ENCODE peak calls at places on chromosomes 7 and 10, in five cellular contexts. One of them, this sample, is unnamed.

GRCh38 chr10:1149793-1150637 is 93.8 kb downstream of the WDR37 start:
- DNase-seq in AG09309: no peak
- DNase-seq in fibroblast of the aortic adventitia: no peak
- DNase-seq in H9: no peak
- DNase-seq in fibroblast of mammary gland: no peak
- DNase-seq in this sample: peak

GRCh38 chr7:121369462-121369861 is 26.6 kb downstream of the FAM3C start:
- DNase-seq in AG09309: no peak
- DNase-seq in fibroblast of the aortic adventitia: peak
- DNase-seq in H9: no peak
- DNase-seq in fibroblast of mammary gland: peak
- DNase-seq in this sample: no peak

GRCh38 chr10:76942556-76943416 is 694.8 kb downstream of the KCNMA1 start:
- DNase-seq in AG09309: no peak
- DNase-seq in fibroblast of the aortic adventitia: peak
- DNase-seq in H9: no peak
- DNase-seq in fibroblast of mammary gland: peak
- DNase-seq in this sample: no peak

GRCh38 chr10:43842496-43842895 is 193.8 kb upstream of the ZNF32 start:
- DNase-seq in AG09309: no peak
- DNase-seq in fibroblast of the aortic adventitia: no peak
- DNase-seq in H9: no peak
- DNase-seq in fibroblast of mammary gland: no peak
- DNase-seq in this sample: no peak

GRCh38 chr10:99743841-99744240 is 11.8 kb downstream of the CUTC start:
- DNase-seq in AG09309: no peak
- DNase-seq in fibroblast of the aortic adventitia: no peak
- DNase-seq in H9: no peak
- DNase-seq in fibroblast of mammary gland: no peak
- DNase-seq in this sample: no peak

GRCh38 chr10:70348228-70348850 is 34.1 kb downstream of the LRRC20 start:
- DNase-seq in AG09309: no peak
- DNase-seq in fibroblast of the aortic adventitia: peak
- DNase-seq in H9: peak
- DNase-seq in fibroblast of mammary gland: peak
- DNase-seq in this sample: no peak

GRCh38 chr10:69693886-69694285 is 63.8 kb downstream of the FAM241B start:
- DNase-seq in AG09309: no peak
- DNase-seq in fibroblast of the aortic adventitia: no peak
- DNase-seq in H9: no peak
- DNase-seq in fibroblast of mammary gland: no peak
- DNase-seq in this sample: no peak

GRCh38 chr10:88800152-88801125 is 2.1 kb upstream of the LIPM start:
- DNase-seq in AG09309: peak
- DNase-seq in fibroblast of the aortic adventitia: peak
- DNase-seq in H9: no peak
- DNase-seq in fibroblast of mammary gland: peak
- DNase-seq in this sample: no peak

GRCh38 chr7:44517175-44517574 is 24.0 kb downstream of the NPC1L1 start:
- DNase-seq in AG09309: no peak
- DNase-seq in fibroblast of the aortic adventitia: no peak
- DNase-seq in H9: no peak
- DNase-seq in fibroblast of mammary gland: no peak
- DNase-seq in this sample: peak

GRCh38 chr10:13788701-13789447 is 202.1 kb downstream of the PRPF18 start:
- DNase-seq in AG09309: no peak
- DNase-seq in fibroblast of the aortic adventitia: peak
- DNase-seq in H9: no peak
- DNase-seq in fibroblast of mammary gland: peak
- DNase-seq in this sample: no peak

GRCh38 chr7:155803418-155804376 is 8.6 kb downstream of the SHH start:
- DNase-seq in AG09309: no peak
- DNase-seq in fibroblast of the aortic adventitia: no peak
- DNase-seq in H9: peak
- DNase-seq in fibroblast of mammary gland: no peak
- DNase-seq in this sample: no peak

GRCh38 chr7:147915781-147916180 is 674.8 kb upstream of the C7orf33 start:
- DNase-seq in AG09309: no peak
- DNase-seq in fibroblast of the aortic adventitia: no peak
- DNase-seq in H9: peak
- DNase-seq in fibroblast of mammary gland: no peak
- DNase-seq in this sample: no peak

GRCh38 chr10:86189891-86190290 is 176.7 kb downstream of the GRID1 start:
- DNase-seq in AG09309: no peak
- DNase-seq in fibroblast of the aortic adventitia: no peak
- DNase-seq in H9: no peak
- DNase-seq in fibroblast of mammary gland: no peak
- DNase-seq in this sample: no peak

GRCh38 chr7:29770371-29770770 is 35.9 kb upstream of the WIPF3 start:
- DNase-seq in AG09309: no peak
- DNase-seq in fibroblast of the aortic adventitia: no peak
- DNase-seq in H9: no peak
- DNase-seq in fibroblast of mammary gland: no peak
- DNase-seq in this sample: no peak

GRCh38 chr10:101258179-101258885 is 29.1 kb upstream of the LBX1 start:
- DNase-seq in AG09309: no peak
- DNase-seq in fibroblast of the aortic adventitia: no peak
- DNase-seq in H9: peak
- DNase-seq in fibroblast of mammary gland: no peak
- DNase-seq in this sample: no peak

GRCh38 chr10:93299606-93300353 is 182.4 kb downstream of the MYOF start:
- DNase-seq in AG09309: peak
- DNase-seq in fibroblast of the aortic adventitia: no peak
- DNase-seq in H9: no peak
- DNase-seq in fibroblast of mammary gland: no peak
- DNase-seq in this sample: no peak

GRCh38 chr10:63069318-63069717 is 63.8 kb upstream of the NRBF2 start:
- DNase-seq in AG09309: no peak
- DNase-seq in fibroblast of the aortic adventitia: no peak
- DNase-seq in H9: no peak
- DNase-seq in fibroblast of mammary gland: no peak
- DNase-seq in this sample: no peak

GRCh38 chr7:25194036-25194435 is 34.2 kb downstream of the NPVF start:
- DNase-seq in AG09309: no peak
- DNase-seq in fibroblast of the aortic adventitia: no peak
- DNase-seq in H9: no peak
- DNase-seq in fibroblast of mammary gland: no peak
- DNase-seq in this sample: no peak

GRCh38 chr7:154638286-154638685 is 364.6 kb downstream of the PAXIP1 start:
- DNase-seq in AG09309: no peak
- DNase-seq in fibroblast of the aortic adventitia: no peak
- DNase-seq in H9: peak
- DNase-seq in fibroblast of mammary gland: no peak
- DNase-seq in this sample: no peak

GRCh38 chr7:154646126-154647013 is 356.6 kb downstream of the PAXIP1 start:
- DNase-seq in AG09309: no peak
- DNase-seq in fibroblast of the aortic adventitia: no peak
- DNase-seq in H9: no peak
- DNase-seq in fibroblast of mammary gland: no peak
- DNase-seq in this sample: no peak

GRCh38 chr7:154644366-154644765 is 358.6 kb downstream of the PAXIP1 start:
- DNase-seq in AG09309: no peak
- DNase-seq in fibroblast of the aortic adventitia: no peak
- DNase-seq in H9: no peak
- DNase-seq in fibroblast of mammary gland: no peak
- DNase-seq in this sample: no peak

GRCh38 chr7:154640266-154640865 is 362.6 kb downstream of the PAXIP1 start:
- DNase-seq in AG09309: no peak
- DNase-seq in fibroblast of the aortic adventitia: no peak
- DNase-seq in H9: peak
- DNase-seq in fibroblast of mammary gland: no peak
- DNase-seq in this sample: no peak

DNA sequence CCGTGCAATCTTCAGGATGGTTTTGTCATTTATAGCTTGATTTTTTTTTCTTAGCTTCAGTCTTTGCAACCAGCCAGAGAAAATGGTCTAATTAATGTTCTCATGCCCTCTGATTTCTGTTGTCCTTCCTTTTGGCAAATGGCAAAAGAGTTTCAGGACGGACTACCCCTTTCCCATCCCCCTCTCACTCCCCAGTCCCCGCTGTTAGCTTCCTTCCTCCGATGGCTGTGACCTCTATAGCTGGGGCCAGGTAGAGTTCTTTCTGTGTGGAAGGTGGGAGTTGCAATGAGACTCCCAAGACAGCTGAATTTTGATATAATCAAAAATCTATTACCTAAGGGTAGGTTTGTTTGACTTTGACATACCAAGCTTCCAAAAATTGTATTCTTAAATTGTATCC is 362.0 kb downstream of the PAXIP1 start:
- DNase-seq in AG09309: no peak
- DNase-seq in fibroblast of the aortic adventitia: no peak
- DNase-seq in H9: no peak
- DNase-seq in fibroblast of mammary gland: no peak
- DNase-seq in this sample: no peak
- TF ChIP-seq CTCF in AG09309: no peak
- TF ChIP-seq CTCF in fibroblast of the aortic adventitia: no peak
- TF ChIP-seq CTCF in H9: no peak
- TF ChIP-seq CTCF in fibroblast of mammary gland: no peak
- TF ChIP-seq CTCF in this sample: no peak

GRCh38 chr7:93862651-93863050 is 27.9 kb downstream of the TFPI2 start:
- DNase-seq in AG09309: no peak
- DNase-seq in fibroblast of the aortic adventitia: no peak
- DNase-seq in H9: no peak
- DNase-seq in fibroblast of mammary gland: no peak
- DNase-seq in this sample: no peak

GRCh38 chr7:93856319-93856718 is 34.2 kb downstream of the TFPI2 start:
- DNase-seq in AG09309: no peak
- DNase-seq in fibroblast of the aortic adventitia: peak
- DNase-seq in H9: no peak
- DNase-seq in fibroblast of mammary gland: no peak
- DNase-seq in this sample: no peak

GRCh38 chr7:93860261-93860660 is 30.3 kb downstream of the TFPI2 start:
- DNase-seq in AG09309: no peak
- DNase-seq in fibroblast of the aortic adventitia: no peak
- DNase-seq in H9: no peak
- DNase-seq in fibroblast of mammary gland: no peak
- DNase-seq in this sample: no peak

GRCh38 chr7:93858857-93859256 is 31.7 kb downstream of the TFPI2 start:
- DNase-seq in AG09309: no peak
- DNase-seq in fibroblast of the aortic adventitia: no peak
- DNase-seq in H9: no peak
- DNase-seq in fibroblast of mammary gland: no peak
- DNase-seq in this sample: no peak

DNA sequence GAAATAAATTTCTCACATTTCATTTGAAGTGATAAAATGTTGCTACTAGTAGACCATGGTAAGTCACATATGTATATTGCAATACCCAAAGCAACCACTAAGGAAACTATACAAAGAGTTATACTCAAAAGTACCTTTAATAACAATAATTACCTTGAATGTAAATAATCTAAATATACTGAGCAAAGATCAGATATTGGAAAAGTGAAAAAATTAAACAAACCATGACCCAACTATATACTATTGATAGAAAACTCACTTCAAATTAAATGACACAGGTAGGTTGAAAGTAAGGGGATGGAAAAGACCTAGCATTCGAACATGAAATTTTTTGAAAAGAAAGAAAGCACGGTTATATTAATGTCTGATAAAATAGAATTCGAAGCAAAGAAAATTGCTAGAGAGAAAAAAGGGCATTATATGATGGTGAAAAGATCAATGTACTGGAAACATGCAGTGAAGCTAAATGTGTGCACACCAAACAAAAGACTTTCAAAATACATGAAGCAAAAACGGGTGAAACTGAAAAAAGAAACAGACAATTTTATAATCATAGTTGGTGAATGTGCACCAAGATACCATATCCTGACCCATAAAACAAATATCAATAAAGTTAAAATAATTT is 29.1 kb downstream of the TFPI2 start:
- DNase-seq in AG09309: no peak
- DNase-seq in fibroblast of the aortic adventitia: no peak
- DNase-seq in H9: no peak
- DNase-seq in fibroblast of mammary gland: no peak
- DNase-seq in this sample: no peak
- TF ChIP-seq CTCF in AG09309: no peak
- TF ChIP-seq CTCF in fibroblast of the aortic adventitia: peak
- TF ChIP-seq CTCF in H9: peak
- TF ChIP-seq CTCF in fibroblast of mammary gland: peak
- TF ChIP-seq CTCF in this sample: peak

GRCh38 chr10:49047128-49047639 is 68.1 kb downstream of the VSTM4 start:
- DNase-seq in AG09309: no peak
- DNase-seq in fibroblast of the aortic adventitia: no peak
- DNase-seq in H9: no peak
- DNase-seq in fibroblast of mammary gland: no peak
- DNase-seq in this sample: no peak

GRCh38 chr10:49039409-49039808 is 75.9 kb downstream of the VSTM4 start:
- DNase-seq in AG09309: no peak
- DNase-seq in fibroblast of the aortic adventitia: no peak
- DNase-seq in H9: no peak
- DNase-seq in fibroblast of mammary gland: no peak
- DNase-seq in this sample: no peak

GRCh38 chr10:49049660-49050059 is 65.7 kb downstream of the VSTM4 start:
- DNase-seq in AG09309: no peak
- DNase-seq in fibroblast of the aortic adventitia: peak
- DNase-seq in H9: no peak
- DNase-seq in fibroblast of mammary gland: no peak
- DNase-seq in this sample: no peak

GRCh38 chr10:49050338-49050737 is 65.0 kb downstream of the VSTM4 start:
- DNase-seq in AG09309: peak
- DNase-seq in fibroblast of the aortic adventitia: peak
- DNase-seq in H9: no peak
- DNase-seq in fibroblast of mammary gland: no peak
- DNase-seq in this sample: no peak

GRCh38 chr10:49044293-49045217 is 70.8 kb downstream of the VSTM4 start:
- DNase-seq in AG09309: no peak
- DNase-seq in fibroblast of the aortic adventitia: no peak
- DNase-seq in H9: no peak
- DNase-seq in fibroblast of mammary gland: no peak
- DNase-seq in this sample: no peak
- TF ChIP-seq CTCF in AG09309: no peak
- TF ChIP-seq CTCF in fibroblast of the aortic adventitia: no peak
- TF ChIP-seq CTCF in H9: no peak
- TF ChIP-seq CTCF in fibroblast of mammary gland: no peak
- TF ChIP-seq CTCF in this sample: no peak

GRCh38 chr7:954330-955238 is at the start of gene ADAP1:
- DNase-seq in AG09309: no peak
- DNase-seq in fibroblast of the aortic adventitia: peak
- DNase-seq in H9: peak
- DNase-seq in fibroblast of mammary gland: no peak
- DNase-seq in this sample: no peak
- TF ChIP-seq CTCF in AG09309: no peak
- TF ChIP-seq CTCF in fibroblast of the aortic adventitia: no peak
- TF ChIP-seq CTCF in H9: no peak
- TF ChIP-seq CTCF in fibroblast of mammary gland: no peak
- TF ChIP-seq CTCF in this sample: peak

GRCh38 chr7:37068902-37069301 is 344.6 kb upstream of the AOAH start:
- DNase-seq in AG09309: no peak
- DNase-seq in fibroblast of the aortic adventitia: no peak
- DNase-seq in H9: no peak
- DNase-seq in fibroblast of mammary gland: no peak
- DNase-seq in this sample: no peak
- TF ChIP-seq CTCF in AG09309: no peak
- TF ChIP-seq CTCF in fibroblast of the aortic adventitia: no peak
- TF ChIP-seq CTCF in H9: peak
- TF ChIP-seq CTCF in fibroblast of mammary gland: no peak
- TF ChIP-seq CTCF in this sample: no peak

GRCh38 chr7:139570119-139570518 is 46.6 kb downstream of the CLEC2L start:
- DNase-seq in AG09309: no peak
- DNase-seq in fibroblast of the aortic adventitia: no peak
- DNase-seq in H9: no peak
- DNase-seq in fibroblast of mammary gland: no peak
- DNase-seq in this sample: no peak
- TF ChIP-seq CTCF in AG09309: peak
- TF ChIP-seq CTCF in fibroblast of the aortic adventitia: peak
- TF ChIP-seq CTCF in H9: peak
- TF ChIP-seq CTCF in fibroblast of mammary gland: no peak
- TF ChIP-seq CTCF in this sample: peak